ENCODE peak calls at places on chromosomes 1 and 21, in eight cellular contexts. U is CD8-positive, alpha-beta T cell; C is DND-41; E is HTR-8/SVneo; F is T-helper 2 cell; W is iris pigment epithelial cell; N is tibial nerve; Z is AG04450. M is an unnamed sample.

GRCh38 chr1:15510611-15511405 is 13.2 kb downstream of the CASP9 start:
- DNase-seq in N (no peak), C (no peak), F (no peak), Z (no peak), E (no peak), U (no peak), W (no peak), M (no peak)

GRCh38 chr1:117556976-117557375 is 48.9 kb upstream of the TENT5C start:
- DNase-seq in W (no peak), Z (no peak), U (no peak), F (no peak), N (no peak), C (no peak), E (no peak), M (no peak)

GRCh38 chr21:31342328-31342727 is 1.7 kb downstream of the TIAM1 start:
- DNase-seq in N (no peak), C (no peak), E (no peak), Z (no peak), F (no peak), U (no peak), W (no peak), M (no peak)

GRCh38 chr1:34851431-34852105 is 8.0 kb downstream of the SMIM12 start:
- DNase-seq in F (no peak), Z (no peak), C (no peak), U (no peak), N (no peak), E (no peak), W (no peak), M (no peak)

GRCh38 chr1:213120386-213120785 is 69.3 kb downstream of the RPS6KC1 start:
- DNase-seq in W (peak), F (no peak), C (no peak), E (no peak), Z (no peak), N (no peak), U (no peak), M (no peak)

GRCh38 chr21:38843806-38844479 is 38.2 kb downstream of the ETS2 start:
- DNase-seq in W (peak), C (no peak), U (no peak), E (no peak), Z (peak), F (no peak), N (no peak), M (no peak)

GRCh38 chr1:116494351-116494692 is 76.5 kb downstream of the CD58 start:
- DNase-seq in Z (no peak), C (no peak), E (no peak), U (no peak), W (no peak), N (no peak), F (no peak), M (no peak)

GRCh38 chr1:108704501-108704900 is 8.2 kb upstream of the FNDC7 start:
- DNase-seq in U (no peak), E (no peak), F (no peak), W (peak), C (no peak), Z (peak), N (no peak), M (no peak)

GRCh38 chr1:23673086-23673813 is 18.4 kb upstream of the RPL11 start:
- DNase-seq in W (peak), U (no peak), E (peak), Z (peak), F (no peak), N (no peak), C (peak), M (peak)

GRCh38 chr1:116359060-116359830 is 13.8 kb upstream of the ATP1A1 start:
- DNase-seq in W (peak), E (no peak), C (no peak), U (no peak), F (no peak), Z (no peak), N (no peak), M (no peak)

GRCh38 chr1:218930472-218930871 is 243.2 kb upstream of the LYPLAL1 start:
- DNase-seq in N (no peak), U (no peak), E (no peak), W (no peak), F (no peak), Z (no peak), C (no peak), M (no peak)

GRCh38 chr1:187415065-187415464 is 586.3 kb downstream of the PLA2G4A start:
- DNase-seq in U (no peak), E (no peak), F (no peak), N (no peak), Z (no peak), W (peak), C (no peak), M (no peak)

GRCh38 chr1:14997646-14998276 is 155.8 kb upstream of the TMEM51 start:
- DNase-seq in U (no peak), F (no peak), N (no peak), C (no peak), E (no peak), Z (no peak), W (no peak), M (no peak)

GRCh38 chr1:156860113-156860638 is 489 bp upstream of the NTRK1 start:
- DNase-seq in Z (no peak), E (peak), C (peak), U (no peak), W (peak), N (no peak), F (peak), M (peak)

GRCh38 chr1:223378754-223379153 is 14.5 kb upstream of the CCDC185 start:
- DNase-seq in W (no peak), N (no peak), Z (no peak), U (no peak), E (no peak), F (no peak), C (no peak), M (no peak)

GRCh38 chr1:112465122-112465521 is 43.6 kb upstream of the WNT2B start:
- DNase-seq in F (no peak), N (no peak), E (no peak), W (peak), U (no peak), C (no peak), Z (no peak), M (no peak)

GRCh38 chr1:214447557-214447871 is 103.9 kb downstream of the PTPN14 start:
- DNase-seq in U (no peak), E (no peak), F (no peak), Z (no peak), W (no peak), C (no peak), N (no peak), M (no peak)

GRCh38 chr1:198542632-198543031 is 2.2 kb upstream of the ATP6V1G3 start:
- DNase-seq in C (no peak), N (no peak), W (no peak), Z (no peak), E (no peak), F (no peak), U (no peak), M (no peak)

GRCh38 chr1:62588000-62588399 is 9.3 kb upstream of the ANGPTL3 start:
- DNase-seq in E (no peak), N (no peak), C (no peak), Z (peak), W (peak), U (no peak), F (no peak), M (no peak)

GRCh38 chr1:177969825-177970371 is at the start of gene SEC16B:
- DNase-seq in F (no peak), N (no peak), U (no peak), W (no peak), Z (no peak), E (no peak), C (no peak), M (no peak)

GRCh38 chr1:94559921-94560320 is 18.4 kb upstream of the F3 start:
- DNase-seq in N (no peak), F (no peak), Z (no peak), C (no peak), W (no peak), U (no peak), E (no peak), M (no peak)

M was measured in activated CD4-positive, alpha-beta memory T cell treated with anti-CD3 and anti-CD28 coated beads, Interleukin-2, amount 10 ng/mL, durations not matched to agents 7 days and 5 days.